ENCODE peak calls at places on chromosomes 5 and 9, in five cellular contexts. One of them, this sample, is unnamed. For H3K27me3, the result is how much of the 10 kb centered on the place peaks cover.

GRCh38 chr5:173789031-173789920 is 98.9 kb upstream of the CPEB4 start:
- DNase-seq in lung: no peak
- DNase-seq in CD8-positive, alpha-beta T cell: no peak
- DNase-seq in CD4-positive, CD25-positive, alpha-beta regulatory T cell: no peak
- DNase-seq in right lobe of liver: peak
- DNase-seq in this sample: no peak

GRCh38 chr9:81693639-81694378 is 4.5 kb upstream of the TLE1 start:
- DNase-seq in right lobe of liver: no peak
- DNase-seq in CD4-positive, CD25-positive, alpha-beta regulatory T cell: no peak
- DNase-seq in CD8-positive, alpha-beta T cell: no peak
- DNase-seq in lung: no peak
- DNase-seq in this sample: peak

GRCh38 chr5:59943721-59944120 is 50.2 kb upstream of the PDE4D start:
- DNase-seq in CD8-positive, alpha-beta T cell: no peak
- DNase-seq in lung: no peak
- DNase-seq in right lobe of liver: no peak
- DNase-seq in CD4-positive, CD25-positive, alpha-beta regulatory T cell: no peak
- DNase-seq in this sample: no peak

GRCh38 chr9:117671468-117671867 is 32.7 kb upstream of the TLR4 start:
- DNase-seq in right lobe of liver: no peak
- DNase-seq in CD4-positive, CD25-positive, alpha-beta regulatory T cell: no peak
- DNase-seq in CD8-positive, alpha-beta T cell: no peak
- DNase-seq in lung: no peak
- DNase-seq in this sample: no peak

GRCh38 chr5:169827769-169828168 is 152.5 kb downstream of the INSYN2B start:
- DNase-seq in CD8-positive, alpha-beta T cell: no peak
- DNase-seq in right lobe of liver: no peak
- DNase-seq in lung: no peak
- DNase-seq in CD4-positive, CD25-positive, alpha-beta regulatory T cell: no peak
- DNase-seq in this sample: no peak

GRCh38 chr5:161420526-161420925 is 126.0 kb downstream of the GABRB2 start:
- DNase-seq in CD4-positive, CD25-positive, alpha-beta regulatory T cell: no peak
- DNase-seq in right lobe of liver: no peak
- DNase-seq in lung: no peak
- DNase-seq in CD8-positive, alpha-beta T cell: no peak
- DNase-seq in this sample: no peak

GRCh38 chr9:16413509-16414016 is 456.9 kb downstream of the BNC2 start:
- DNase-seq in CD4-positive, CD25-positive, alpha-beta regulatory T cell: no peak
- DNase-seq in right lobe of liver: no peak
- DNase-seq in CD8-positive, alpha-beta T cell: no peak
- DNase-seq in lung: peak
- DNase-seq in this sample: no peak

GRCh38 chr9:36382484-36382883 is 17.6 kb downstream of the RNF38 start:
- DNase-seq in lung: no peak
- DNase-seq in CD8-positive, alpha-beta T cell: no peak
- DNase-seq in right lobe of liver: no peak
- DNase-seq in CD4-positive, CD25-positive, alpha-beta regulatory T cell: no peak
- DNase-seq in this sample: no peak

GRCh38 chr5:130939059-130939458 is 226.0 kb downstream of the HINT1 start:
- DNase-seq in CD4-positive, CD25-positive, alpha-beta regulatory T cell: no peak
- DNase-seq in lung: no peak
- DNase-seq in right lobe of liver: no peak
- DNase-seq in CD8-positive, alpha-beta T cell: no peak
- DNase-seq in this sample: no peak

GRCh38 chr5:1857256-1857600 is 25.5 kb downstream of the IRX4 start:
- DNase-seq in CD4-positive, CD25-positive, alpha-beta regulatory T cell: no peak
- DNase-seq in CD8-positive, alpha-beta T cell: no peak
- DNase-seq in lung: no peak
- DNase-seq in right lobe of liver: no peak
- DNase-seq in this sample: no peak
- H3K27me3 ChIP-seq in CD4-positive, CD25-positive, alpha-beta regulatory T cell: under half
- H3K27me3 ChIP-seq in CD8-positive, alpha-beta T cell: under half
- H3K27me3 ChIP-seq in lung: under half
- H3K27me3 ChIP-seq in right lobe of liver: under half
- H3K27me3 ChIP-seq in this sample: under half

DNA sequence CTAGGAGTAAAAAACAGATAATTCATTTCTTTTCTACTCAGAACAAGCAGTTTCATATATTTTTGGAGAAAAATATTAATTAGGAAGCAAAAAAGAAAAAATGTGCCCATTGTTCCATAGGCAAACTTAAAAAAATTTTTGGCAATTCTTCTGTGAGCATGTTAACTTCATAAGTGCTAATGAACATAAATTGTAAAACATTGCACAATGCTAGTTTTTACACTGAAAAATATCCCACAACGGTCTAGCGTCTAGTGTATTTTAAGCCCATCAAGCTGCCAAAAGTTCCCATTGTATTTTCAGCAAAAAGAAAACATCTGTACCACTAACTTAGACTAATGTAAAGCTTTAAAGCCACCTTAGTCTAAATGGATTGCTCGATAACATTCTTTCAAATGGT is 2.8 kb downstream of the NR6A1 start:
- DNase-seq in CD4-positive, CD25-positive, alpha-beta regulatory T cell: no peak
- DNase-seq in right lobe of liver: no peak
- DNase-seq in lung: no peak
- DNase-seq in CD8-positive, alpha-beta T cell: no peak
- DNase-seq in this sample: no peak
- H3K27me3 ChIP-seq in CD4-positive, CD25-positive, alpha-beta regulatory T cell: under half
- H3K27me3 ChIP-seq in right lobe of liver: under half
- H3K27me3 ChIP-seq in lung: under half
- H3K27me3 ChIP-seq in CD8-positive, alpha-beta T cell: under half
- H3K27me3 ChIP-seq in this sample: under half

GRCh38 chr5:144857454-144857853 is 686.8 kb downstream of the KCTD16 start:
- DNase-seq in right lobe of liver: no peak
- DNase-seq in CD8-positive, alpha-beta T cell: no peak
- DNase-seq in lung: no peak
- DNase-seq in CD4-positive, CD25-positive, alpha-beta regulatory T cell: no peak
- DNase-seq in this sample: no peak
- H3K27me3 ChIP-seq in right lobe of liver: under half
- H3K27me3 ChIP-seq in CD8-positive, alpha-beta T cell: under half
- H3K27me3 ChIP-seq in lung: under half
- H3K27me3 ChIP-seq in CD4-positive, CD25-positive, alpha-beta regulatory T cell: under half
- H3K27me3 ChIP-seq in this sample: under half

DNA sequence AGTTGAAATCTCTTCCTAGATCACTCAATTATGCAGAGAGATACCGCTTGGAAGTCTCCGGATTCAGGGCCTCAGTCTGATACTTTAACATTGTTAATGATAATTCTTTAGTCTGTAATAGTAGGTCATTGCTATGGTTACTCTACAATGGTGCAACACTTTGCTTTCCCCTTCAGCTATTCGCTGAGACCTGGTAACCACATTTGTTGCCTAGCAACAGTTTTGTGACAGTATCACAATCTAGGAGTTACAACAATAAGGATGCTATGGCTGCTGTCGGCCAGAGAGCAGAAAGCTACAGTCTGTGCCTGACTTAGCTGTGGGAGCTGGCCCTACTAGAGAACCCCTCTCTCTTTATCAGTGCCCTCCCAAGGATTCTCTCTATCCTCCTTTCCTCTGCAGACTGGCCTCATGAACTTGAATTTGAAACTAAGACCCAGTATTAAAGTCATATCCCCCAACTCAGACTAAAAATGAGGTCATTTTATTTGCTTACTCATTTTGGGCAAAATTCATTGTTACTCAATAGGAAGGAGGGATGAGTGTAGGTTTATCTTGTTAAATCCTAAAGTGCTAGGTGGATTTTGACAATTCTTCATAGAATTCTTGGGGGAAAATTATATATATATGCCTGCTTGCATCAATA is 39.3 kb downstream of the NR2F1 start:
- DNase-seq in CD4-positive, CD25-positive, alpha-beta regulatory T cell: peak
- DNase-seq in right lobe of liver: no peak
- DNase-seq in CD8-positive, alpha-beta T cell: peak
- DNase-seq in lung: no peak
- DNase-seq in this sample: peak
- H3K27me3 ChIP-seq in CD4-positive, CD25-positive, alpha-beta regulatory T cell: under half
- H3K27me3 ChIP-seq in right lobe of liver: under half
- H3K27me3 ChIP-seq in CD8-positive, alpha-beta T cell: under half
- H3K27me3 ChIP-seq in lung: under half
- H3K27me3 ChIP-seq in this sample: under half

DNA sequence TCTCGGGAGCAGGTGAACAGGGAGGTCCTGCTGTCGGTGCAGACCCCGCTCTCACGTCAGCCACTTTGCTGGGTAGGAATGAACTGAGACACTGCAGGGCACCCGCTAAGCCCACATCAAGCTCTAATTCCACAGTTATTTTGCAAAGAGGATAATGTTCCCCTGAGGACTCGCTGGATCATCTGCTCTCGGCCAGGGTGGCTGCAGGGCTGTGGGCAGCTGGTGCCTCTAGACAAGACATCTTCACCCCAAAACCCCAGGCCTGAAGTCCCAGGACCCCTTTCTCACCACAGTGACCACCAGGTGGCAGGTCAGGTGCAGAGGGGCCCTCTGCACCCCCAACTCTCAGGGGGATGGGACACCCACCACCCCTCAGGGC is 135.1 kb upstream of the PPP1R26 start:
- DNase-seq in CD8-positive, alpha-beta T cell: no peak
- DNase-seq in right lobe of liver: no peak
- DNase-seq in CD4-positive, CD25-positive, alpha-beta regulatory T cell: no peak
- DNase-seq in lung: no peak
- DNase-seq in this sample: no peak
- H3K27me3 ChIP-seq in CD8-positive, alpha-beta T cell: under half
- H3K27me3 ChIP-seq in right lobe of liver: under half
- H3K27me3 ChIP-seq in CD4-positive, CD25-positive, alpha-beta regulatory T cell: under half
- H3K27me3 ChIP-seq in lung: under half
- H3K27me3 ChIP-seq in this sample: under half

DNA sequence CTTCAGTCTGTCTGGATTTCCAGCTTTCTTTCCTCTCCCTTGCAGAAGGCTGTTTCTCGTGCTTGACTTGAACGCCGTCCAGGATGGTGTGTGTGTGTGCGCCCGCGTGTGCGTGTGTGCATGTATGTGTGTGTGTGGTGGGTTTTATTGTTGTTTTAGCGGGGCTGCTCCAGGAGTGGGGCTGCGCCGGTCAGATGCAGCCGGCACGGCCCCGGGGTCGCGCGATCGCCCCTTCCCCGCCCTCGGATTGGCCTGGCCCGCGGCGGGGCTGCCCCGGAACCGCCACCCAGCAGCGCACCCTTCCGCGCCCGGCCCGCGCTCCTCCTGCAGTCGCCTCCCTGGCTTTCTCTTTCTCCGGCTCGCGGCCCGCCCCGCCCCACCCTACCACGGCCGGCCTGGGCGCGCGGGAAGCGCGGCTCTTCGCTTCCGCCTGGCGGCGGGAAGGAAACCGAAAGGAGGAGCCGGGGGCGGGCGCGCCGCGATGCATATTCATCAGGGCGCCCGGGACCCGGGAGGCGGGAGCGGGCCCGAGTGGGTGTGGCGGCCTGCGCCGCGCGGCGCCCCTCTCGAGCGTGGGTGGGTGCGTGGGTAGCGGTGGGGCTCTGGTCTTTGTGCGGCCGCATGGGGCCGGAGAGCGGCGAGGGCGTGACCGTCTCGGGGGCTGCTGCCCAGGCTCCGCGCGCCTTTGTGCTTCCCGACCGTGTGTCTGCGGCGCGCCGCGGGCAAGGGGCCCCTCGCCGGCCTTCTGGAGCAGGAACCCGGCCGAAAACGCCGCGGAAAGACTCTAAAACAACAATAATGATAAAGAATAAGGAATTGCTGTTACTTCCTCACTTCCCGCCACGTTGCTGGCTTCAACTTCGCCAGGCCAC is 8.5 kb upstream of the NFIB start:
- DNase-seq in lung: peak
- DNase-seq in CD8-positive, alpha-beta T cell: peak
- DNase-seq in right lobe of liver: peak
- DNase-seq in CD4-positive, CD25-positive, alpha-beta regulatory T cell: peak
- DNase-seq in this sample: peak
- H3K27me3 ChIP-seq in lung: under half
- H3K27me3 ChIP-seq in CD8-positive, alpha-beta T cell: under half
- H3K27me3 ChIP-seq in right lobe of liver: under half
- H3K27me3 ChIP-seq in CD4-positive, CD25-positive, alpha-beta regulatory T cell: under half
- H3K27me3 ChIP-seq in this sample: half or more

GRCh38 chr5:154542000-154542399 is 64.0 kb upstream of the HAND1 start:
- DNase-seq in right lobe of liver: no peak
- DNase-seq in lung: no peak
- DNase-seq in CD8-positive, alpha-beta T cell: no peak
- DNase-seq in CD4-positive, CD25-positive, alpha-beta regulatory T cell: no peak
- DNase-seq in this sample: no peak
- H3K27me3 ChIP-seq in right lobe of liver: under half
- H3K27me3 ChIP-seq in lung: under half
- H3K27me3 ChIP-seq in CD8-positive, alpha-beta T cell: under half
- H3K27me3 ChIP-seq in CD4-positive, CD25-positive, alpha-beta regulatory T cell: under half
- H3K27me3 ChIP-seq in this sample: under half